ENCODE peak calls at places on chromosome 2, in six cellular contexts. S, C, H, W, P and E are unnamed samples.

GRCh38 chr2:155310589-155310988 is 612.1 kb downstream of the KCNJ3 start:
- DNase-seq in S (peak), C (peak), H (no peak), W (no peak), P (no peak), E (peak)

GRCh38 chr2:224163573-224164307 is 124.7 kb upstream of the SERPINE2 start:
- DNase-seq in S (no peak), C (no peak), H (no peak), W (peak), P (no peak), E (no peak)

GRCh38 chr2:126889071-126889470 is 9.6 kb upstream of the TEX51 start:
- DNase-seq in S (no peak), C (no peak), H (no peak), W (no peak), P (no peak), E (no peak)

GRCh38 chr2:20135631-20136050 is 84.2 kb upstream of the LAPTM4A start:
- DNase-seq in S (peak), C (peak), H (peak), W (peak), P (no peak), E (no peak)

GRCh38 chr2:99881901-99882591 is 260.3 kb downstream of the AFF3 start:
- DNase-seq in S (no peak), C (no peak), H (no peak), W (no peak), P (no peak), E (peak)

GRCh38 chr2:96317584-96317997 is 7.5 kb upstream of the ITPRIPL1 start:
- DNase-seq in S (no peak), C (peak), H (no peak), W (no peak), P (no peak), E (no peak)

GRCh38 chr2:27973592-27973991 is 83.1 kb downstream of the BABAM2 start:
- DNase-seq in S (no peak), C (no peak), H (no peak), W (no peak), P (no peak), E (peak)

GRCh38 chr2:85017436-85018048 is 46.6 kb downstream of the KCMF1 start:
- DNase-seq in S (no peak), C (no peak), H (no peak), W (no peak), P (no peak), E (no peak)

GRCh38 chr2:56871641-56872040 is 687.9 kb downstream of the CCDC85A start:
- DNase-seq in S (no peak), C (no peak), H (no peak), W (no peak), P (no peak), E (no peak)

GRCh38 chr2:43839776-43840564 is 1.2 kb downstream of the ABCG8 start:
- DNase-seq in S (no peak), C (no peak), H (peak), W (peak), P (no peak), E (no peak)

GRCh38 chr2:73561422-73561821 is 80.8 kb downstream of the NAT8 start:
- DNase-seq in S (no peak), C (no peak), H (no peak), W (no peak), P (no peak), E (no peak)

GRCh38 chr2:150465703-150466569 is 21.5 kb downstream of the RND3 start:
- DNase-seq in S (no peak), C (no peak), H (no peak), W (no peak), P (no peak), E (no peak)

GRCh38 chr2:185676316-185676715 is 62.3 kb upstream of the FSIP2 start:
- DNase-seq in S (no peak), C (no peak), H (no peak), W (no peak), P (no peak), E (no peak)

GRCh38 chr2:45006041-45006941 is 3.0 kb downstream of the SIX2 start:
- DNase-seq in S (no peak), C (no peak), H (no peak), W (no peak), P (no peak), E (no peak)

GRCh38 chr2:40118622-40119021 is 333.3 kb downstream of the SLC8A1 start:
- DNase-seq in S (no peak), C (no peak), H (no peak), W (no peak), P (no peak), E (no peak)

GRCh38 chr2:10454505-10454904 is 6.4 kb upstream of the ODC1 start:
- DNase-seq in S (no peak), C (no peak), H (no peak), W (no peak), P (no peak), E (no peak)

GRCh38 chr2:20629581-20630291 is 21.2 kb downstream of the HS1BP3 start:
- DNase-seq in S (no peak), C (no peak), H (no peak), W (no peak), P (no peak), E (no peak)

GRCh38 chr2:167212054-167212648 is 323.9 kb downstream of the XIRP2 start:
- DNase-seq in S (peak), C (peak), H (peak), W (no peak), P (no peak), E (peak)

GRCh38 chr2:112885503-112885897 is 25.5 kb upstream of the IL37 start:
- DNase-seq in S (no peak), C (no peak), H (no peak), W (no peak), P (no peak), E (no peak)

GRCh38 chr2:240918258-240919091 is 12.3 kb downstream of the CROCC2 start:
- DNase-seq in S (no peak), C (no peak), H (no peak), W (peak), P (no peak), E (no peak)

GRCh38 chr2:27216416-27217137 is 592 bp upstream of the CAD start:
- DNase-seq in S (no peak), C (no peak), H (no peak), W (no peak), P (no peak), E (no peak)

GRCh38 chr2:75021672-75022071 is 63.2 kb downstream of the POLE4 start:
- DNase-seq in S (no peak), C (peak), H (no peak), W (no peak), P (no peak), E (no peak)

GRCh38 chr2:232666051-232666805 is 30.9 kb upstream of the GIGYF2 start:
- DNase-seq in S (no peak), C (no peak), H (no peak), W (no peak), P (no peak), E (no peak)

GRCh38 chr2:172484253-172484652 is 56.9 kb downstream of the ITGA6 start:
- DNase-seq in S (no peak), C (peak), H (no peak), W (no peak), P (no peak), E (peak)

GRCh38 chr2:166942377-166942776 is 54.1 kb downstream of the XIRP2 start:
- DNase-seq in S (no peak), C (no peak), H (no peak), W (no peak), P (no peak), E (no peak)

GRCh38 chr2:111662039-111662740 is 221.8 kb downstream of the ANAPC1 start:
- DNase-seq in S (no peak), C (no peak), H (no peak), W (peak), P (no peak), E (no peak)

GRCh38 chr2:207163815-207164747 is 1.7 kb downstream of the KLF7 start:
- DNase-seq in S (no peak), C (peak), H (no peak), W (no peak), P (no peak), E (no peak)

GRCh38 chr2:237540823-237541222 is 25.6 kb upstream of the PRLH start:
- DNase-seq in S (no peak), C (no peak), H (no peak), W (no peak), P (no peak), E (no peak)

GRCh38 chr2:174529916-174530315 is 43.1 kb upstream of the GPR155 start:
- DNase-seq in S (no peak), C (no peak), H (no peak), W (no peak), P (no peak), E (no peak)

GRCh38 chr2:129711816-129712420 is 267.5 kb upstream of the RAB6C start:
- DNase-seq in S (no peak), C (no peak), H (no peak), W (no peak), P (no peak), E (no peak)

GRCh38 chr2:221676566-221677172 is 104.6 kb upstream of the EPHA4 start:
- DNase-seq in S (no peak), C (no peak), H (no peak), W (no peak), P (no peak), E (no peak)

GRCh38 chr2:189391201-189391600 is 50.1 kb upstream of the WDR75 start:
- DNase-seq in S (no peak), C (no peak), H (no peak), W (no peak), P (no peak), E (no peak)

GRCh38 chr2:129923265-129924141 is 56.0 kb upstream of the RAB6C start:
- DNase-seq in S (peak), C (peak), H (peak), W (peak), P (no peak), E (peak)

GRCh38 chr2:203583696-203584095 is 48.6 kb upstream of the RAPH1 start:
- DNase-seq in S (no peak), C (no peak), H (no peak), W (no peak), P (peak), E (no peak)

GRCh38 chr2:217289153-217289908 is 429.5 kb upstream of the TNP1 start:
- DNase-seq in S (no peak), C (no peak), H (no peak), W (peak), P (no peak), E (no peak)

GRCh38 chr2:187215576-187216240 is 232.3 kb downstream of the CALCRL start:
- DNase-seq in S (no peak), C (no peak), H (no peak), W (no peak), P (no peak), E (no peak)

GRCh38 chr2:60861736-60862135 is 19.6 kb upstream of the REL start:
- DNase-seq in S (no peak), C (no peak), H (no peak), W (no peak), P (no peak), E (no peak)

GRCh38 chr2:54755641-54756326 is 32.3 kb downstream of the EML6 start:
- DNase-seq in S (no peak), C (no peak), H (no peak), W (no peak), P (peak), E (peak)

GRCh38 chr2:215003001-215003400 is 135.4 kb downstream of the ABCA12 start:
- DNase-seq in S (no peak), C (no peak), H (no peak), W (no peak), P (no peak), E (no peak)

GRCh38 chr2:100606740-100607343 is 44.0 kb downstream of the PDCL3 start:
- DNase-seq in S (peak), C (peak), H (peak), W (peak), P (no peak), E (peak)

GRCh38 chr2:194735837-194736542 is 921.0 kb upstream of the SLC39A10 start:
- DNase-seq in S (no peak), C (no peak), H (no peak), W (no peak), P (no peak), E (no peak)

DNA sequence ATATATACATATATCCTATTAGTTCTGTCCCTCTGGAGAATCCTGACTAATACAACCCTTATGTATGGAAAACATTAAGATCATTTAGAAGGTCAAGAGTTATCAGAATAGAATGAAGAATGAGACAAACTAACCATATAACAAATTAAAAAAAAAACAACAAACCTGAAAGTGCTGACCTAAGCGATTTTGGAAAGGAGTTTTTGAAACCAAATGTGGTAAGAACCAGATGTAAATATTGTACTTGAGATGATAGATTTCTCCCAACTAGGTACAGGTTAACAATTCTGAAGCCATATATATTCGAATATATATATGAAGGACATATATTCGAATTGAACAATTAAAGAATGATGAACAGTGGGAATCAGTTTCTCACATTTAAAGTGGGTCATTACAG is 917.8 kb upstream of the SLC39A10 start:
- DNase-seq in S (no peak), C (no peak), H (no peak), W (no peak), P (no peak), E (no peak)
- TF ChIP-seq JUND in S (no peak), C (no peak), H (no peak), W (no peak), P (no peak), E (no peak)

GRCh38 chr2:231515603-231516002 is 14.6 kb downstream of the NMUR1 start:
- DNase-seq in S (no peak), C (no peak), H (peak), W (no peak), P (no peak), E (no peak)

GRCh38 chr2:231514225-231514950 is 15.9 kb downstream of the NMUR1 start:
- DNase-seq in S (peak), C (peak), H (peak), W (peak), P (peak), E (peak)

GRCh38 chr2:231512222-231512621 is 18.0 kb downstream of the NMUR1 start:
- DNase-seq in S (no peak), C (no peak), H (no peak), W (no peak), P (no peak), E (no peak)

GRCh38 chr2:231513746-231514224 is 16.5 kb downstream of the NMUR1 start:
- DNase-seq in S (no peak), C (no peak), H (no peak), W (no peak), P (no peak), E (no peak)

DNA sequence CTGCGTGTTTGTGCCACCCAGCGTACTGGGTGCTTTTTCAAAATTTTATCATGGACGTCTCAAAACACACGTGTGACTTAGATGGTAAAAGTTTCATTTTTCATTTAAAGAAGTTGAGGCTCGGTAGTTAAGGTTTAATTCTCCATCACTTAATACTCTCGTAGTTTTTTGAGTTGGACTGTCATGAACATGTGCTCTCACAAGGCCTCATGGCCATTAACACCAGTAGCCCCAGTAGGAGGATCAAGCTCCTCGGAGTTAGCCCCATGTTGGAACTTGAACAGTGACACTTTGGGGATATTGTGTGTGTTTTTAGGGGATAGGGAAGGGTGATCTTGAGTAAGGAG is 15.3 kb downstream of the NMUR1 start:
- DNase-seq in S (no peak), C (no peak), H (no peak), W (no peak), P (no peak), E (no peak)
- TF ChIP-seq JUND in S (no peak), C (no peak), H (no peak), W (no peak), P (no peak), E (no peak)

GRCh38 chr2:169200756-169201155 is 131.4 kb downstream of the DHRS9 start:
- DNase-seq in S (no peak), C (no peak), H (no peak), W (no peak), P (no peak), E (no peak)

GRCh38 chr2:169208026-169208425 is 138.7 kb downstream of the DHRS9 start:
- DNase-seq in S (no peak), C (no peak), H (no peak), W (no peak), P (no peak), E (no peak)

GRCh38 chr2:169203952-169204351 is 134.6 kb downstream of the DHRS9 start:
- DNase-seq in S (no peak), C (no peak), H (no peak), W (no peak), P (no peak), E (peak)
- TF ChIP-seq JUND in S (no peak), C (no peak), H (no peak), W (no peak), P (no peak), E (no peak)

GRCh38 chr2:202335791-202336467 is 40.2 kb upstream of the BMPR2 start:
- DNase-seq in S (no peak), C (no peak), H (no peak), W (no peak), P (no peak), E (no peak)

GRCh38 chr2:202337133-202337532 is 39.0 kb upstream of the BMPR2 start:
- DNase-seq in S (no peak), C (no peak), H (no peak), W (no peak), P (no peak), E (no peak)

GRCh38 chr2:202339052-202339870 is 36.9 kb upstream of the BMPR2 start:
- DNase-seq in S (no peak), C (peak), H (no peak), W (no peak), P (no peak), E (no peak)

GRCh38 chr2:202337706-202338346 is 38.3 kb upstream of the BMPR2 start:
- DNase-seq in S (no peak), C (no peak), H (no peak), W (no peak), P (no peak), E (no peak)
- TF ChIP-seq JUND in S (no peak), C (no peak), H (no peak), W (no peak), P (no peak), E (no peak)

DNA sequence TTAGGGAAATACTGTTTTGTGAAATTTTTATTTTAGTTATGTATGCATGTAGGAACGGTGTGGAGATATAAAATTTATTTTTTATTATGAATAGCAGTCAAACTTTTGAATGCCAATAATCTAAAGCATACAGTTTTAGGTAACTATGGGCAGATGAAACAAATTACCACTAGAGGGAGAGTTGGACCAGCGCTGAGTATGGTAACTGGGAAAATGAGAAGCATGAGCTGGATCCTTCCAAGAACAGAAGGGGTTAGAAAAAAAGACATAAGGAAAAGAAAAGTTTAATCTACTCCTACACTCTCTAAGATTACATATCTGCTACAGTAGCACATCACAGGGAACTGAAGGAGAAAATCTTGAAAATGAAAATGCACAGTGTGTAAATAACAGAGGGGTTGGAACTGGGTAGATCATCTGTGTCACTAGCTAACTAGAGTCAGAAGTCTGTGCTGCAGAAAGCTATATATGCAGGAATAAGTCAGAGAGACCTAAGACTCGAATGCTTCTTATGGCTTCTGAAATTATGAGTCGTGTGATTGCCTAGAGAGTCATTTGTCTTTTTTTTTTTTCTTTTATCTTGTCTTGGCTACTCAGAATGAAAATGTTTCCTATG is 15.6 kb downstream of the REG3G start:
- DNase-seq in S (no peak), C (peak), H (no peak), W (no peak), P (no peak), E (peak)
- TF ChIP-seq JUND in S (no peak), C (no peak), H (no peak), W (no peak), P (no peak), E (no peak)

GRCh38 chr2:120809576-120810440 is 74.1 kb downstream of the GLI2 start:
- DNase-seq in S (no peak), C (no peak), H (peak), W (no peak), P (no peak), E (no peak)
- TF ChIP-seq JUND in S (no peak), C (no peak), H (no peak), W (no peak), P (no peak), E (no peak)

GRCh38 chr2:211175956-211176355 is 619.6 kb downstream of the CPS1 start:
- DNase-seq in S (no peak), C (no peak), H (no peak), W (no peak), P (no peak), E (no peak)

GRCh38 chr2:211174021-211174420 is 617.6 kb downstream of the CPS1 start:
- DNase-seq in S (no peak), C (no peak), H (no peak), W (no peak), P (no peak), E (no peak)

GRCh38 chr2:211174631-211175030 is 618.2 kb downstream of the CPS1 start:
- DNase-seq in S (no peak), C (no peak), H (no peak), W (no peak), P (no peak), E (no peak)

GRCh38 chr2:211170843-211171242 is 614.4 kb downstream of the CPS1 start:
- DNase-seq in S (no peak), C (no peak), H (no peak), W (no peak), P (no peak), E (no peak)
- TF ChIP-seq JUND in S (no peak), C (no peak), H (no peak), W (no peak), P (no peak), E (no peak)

DNA sequence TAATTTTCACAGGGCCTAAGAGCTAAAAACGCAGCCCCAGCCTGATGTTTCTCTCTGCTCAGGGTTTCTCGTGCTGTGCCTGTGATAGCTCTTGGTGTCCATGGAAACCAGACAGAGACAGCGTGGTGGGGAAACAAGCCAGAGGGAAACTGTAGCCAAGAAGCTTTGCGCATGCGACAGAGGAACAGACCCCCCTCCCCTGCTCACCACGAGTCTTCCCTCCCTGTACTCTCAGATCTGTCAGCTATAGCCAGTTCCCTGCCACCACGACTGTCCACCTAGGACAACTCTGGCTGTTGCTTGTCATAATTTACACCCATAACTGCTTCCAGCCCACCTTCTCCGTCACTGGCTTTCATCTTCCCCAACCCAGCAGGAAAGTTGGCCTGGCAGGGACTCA is 13.2 kb upstream of the DNAJC27 start:
- DNase-seq in S (no peak), C (no peak), H (no peak), W (no peak), P (no peak), E (no peak)
- TF ChIP-seq JUND in S (no peak), C (no peak), H (no peak), W (no peak), P (no peak), E (no peak)